ENCODE peak calls at places on chromosomes 4 and X, in nine cellular contexts. R is cardiac fibroblast, J is pancreas, W is astrocyte of the cerebellum, G is fibroblast of pulmonary artery, Z is choroid plexus epithelial cell, B is HCT116, U is transverse colon, P is adrenal gland. T is an unnamed sample.

GRCh38 chr4:145895056-145895455 is 43.6 kb downstream of the ZNF827 start:
- DNase-seq in R (no peak), J (no peak), W (no peak), G (no peak), Z (no peak), B (no peak), U (no peak), P (no peak), T (no peak)

GRCh38 chrX:40514376-40514775 is 66.4 kb upstream of the ATP6AP2 start:
- DNase-seq in R (no peak), J (no peak), W (no peak), G (no peak), Z (no peak), B (no peak), U (no peak), P (no peak), T (no peak)

GRCh38 chr4:114015444-114015899 is 36.0 kb upstream of the ARSJ start:
- DNase-seq in R (peak; percentile 97), J (no peak), W (peak; percentile 99), G (peak; percentile 100), Z (peak; percentile 96), B (peak; percentile 78), U (no peak), P (no peak), T (peak; percentile 95)

GRCh38 chr4:24279911-24280375 is 304.4 kb downstream of the DHX15 start:
- DNase-seq in R (no peak), J (no peak), W (no peak), G (no peak), Z (no peak), B (no peak), U (no peak), P (no peak), T (no peak)

GRCh38 chr4:140736669-140737343 is 19.4 kb downstream of the TBC1D9 start:
- DNase-seq in R (peak; percentile 46), J (no peak), W (no peak), G (no peak), Z (no peak), B (no peak), U (no peak), P (no peak), T (no peak)

GRCh38 chr4:33407496-33407895 is 2687.3 kb downstream of the PCDH7 start:
- DNase-seq in R (no peak), J (no peak), W (no peak), G (no peak), Z (no peak), B (no peak), U (no peak), P (no peak), T (no peak)

GRCh38 chr4:67539830-67540229 is 5.5 kb downstream of the CENPC start:
- DNase-seq in R (no peak), J (no peak), W (no peak), G (no peak), Z (no peak), B (no peak), U (no peak), P (no peak), T (no peak)

GRCh38 chr4:107037188-107037587 is 1.1 kb upstream of the DKK2 start:
- DNase-seq in R (peak; percentile 25), J (no peak), W (no peak), G (peak; percentile 42), Z (peak; percentile 42), B (no peak), U (peak; percentile 8), P (peak; percentile 14), T (no peak)

GRCh38 chr4:23171971-23172370 is 479.2 kb downstream of the GBA3 start:
- DNase-seq in R (no peak), J (no peak), W (no peak), G (peak; percentile 9), Z (no peak), B (no peak), U (no peak), P (no peak), T (no peak)

GRCh38 chr4:7254736-7255487 is 62.6 kb downstream of the SORCS2 start:
- DNase-seq in R (peak; percentile 3), J (no peak), W (no peak), G (peak; percentile 6), Z (peak; percentile 38), B (no peak), U (no peak), P (no peak), T (no peak)

GRCh38 chr4:101348367-101348827 is 1.1 kb upstream of the PPP3CA start:
- DNase-seq in R (no peak), J (no peak), W (no peak), G (no peak), Z (no peak), B (no peak), U (no peak), P (no peak), T (no peak)

GRCh38 chrX:74437530-74437929 is 16.2 kb downstream of the SLC16A2 start:
- DNase-seq in R (no peak), J (no peak), W (no peak), G (no peak), Z (no peak), B (no peak), U (no peak), P (no peak), T (no peak)

GRCh38 chrX:112043997-112044396 is 38.6 kb downstream of the TRPC5 start:
- DNase-seq in R (peak; percentile 0), J (no peak), W (no peak), G (peak; percentile 2), Z (peak; percentile 3), B (peak; percentile 12), U (no peak), P (no peak), T (no peak)

GRCh38 chr4:7194251-7195137 is 2.2 kb downstream of the SORCS2 start:
- DNase-seq in R (no peak), J (peak; percentile 16), W (no peak), G (peak; percentile 17), Z (peak; percentile 40), B (no peak), U (no peak), P (no peak), T (no peak)

GRCh38 chr4:112910109-112910736 is 139.2 kb upstream of the ANK2 start:
- DNase-seq in R (peak; percentile 89), J (no peak), W (peak; percentile 75), G (peak; percentile 84), Z (peak; percentile 71), B (no peak), U (no peak), P (no peak), T (no peak)

GRCh38 chr4:151992301-151992700 is 231.5 kb upstream of the GATB start:
- DNase-seq in R (no peak), J (no peak), W (no peak), G (no peak), Z (no peak), B (no peak), U (no peak), P (no peak), T (no peak)

GRCh38 chr4:128006592-128006991 is 41.4 kb downstream of the ABHD18 start:
- DNase-seq in R (peak; percentile 34), J (no peak), W (no peak), G (peak; percentile 41), Z (peak; percentile 59), B (no peak), U (no peak), P (no peak), T (no peak)

GRCh38 chr4:85391011-85391410 is 83.9 kb upstream of the ARHGAP24 start:
- DNase-seq in R (no peak), J (no peak), W (no peak), G (no peak), Z (no peak), B (no peak), U (no peak), P (no peak), T (no peak)

GRCh38 chr4:85393201-85393600 is 81.7 kb upstream of the ARHGAP24 start:
- DNase-seq in R (no peak), J (no peak), W (no peak), G (no peak), Z (no peak), B (no peak), U (no peak), P (no peak), T (no peak)

GRCh38 chr4:85391568-85392410 is 83.2 kb upstream of the ARHGAP24 start:
- DNase-seq in R (no peak), J (no peak), W (no peak), G (no peak), Z (no peak), B (no peak), U (no peak), P (no peak), T (no peak)
- H3K4me3 ChIP-seq in R (no peak overlapping the region), J (no peak overlapping the region), W (no peak overlapping the region), G (no peak overlapping the region), Z (no peak overlapping the region), B (no peak overlapping the region), U (no peak overlapping the region), P (no peak overlapping the region), T (no peak overlapping the region)

GRCh38 chr4:29867412-29867811 is 852.8 kb upstream of the PCDH7 start:
- DNase-seq in R (no peak), J (no peak), W (no peak), G (no peak), Z (no peak), B (no peak), U (no peak), P (no peak), T (no peak)
- TF ChIP-seq CTCF in R (no peak), J (no peak), W (no peak), G (no peak), Z (no peak), B (no peak), U (no peak), P (no peak), T (no peak)

GRCh38 chr4:175998782-175999181 is 66.9 kb upstream of the WDR17 start:
- DNase-seq in R (no peak), J (no peak), W (no peak), G (peak; percentile 1), Z (peak; percentile 4), B (peak; percentile 47), U (no peak), P (no peak), T (no peak)
- H3K4me3 ChIP-seq in R (no peak overlapping the region), J (no peak overlapping the region), W (no peak overlapping the region), G (no peak overlapping the region), Z (no peak overlapping the region), B (no peak overlapping the region), U (no peak overlapping the region), P (no peak overlapping the region), T (no peak overlapping the region)

GRCh38 chrX:43809463-43809862 is 72.8 kb downstream of the MAOB start:
- DNase-seq in R (peak; percentile 83), J (no peak), W (no peak), G (peak; percentile 83), Z (peak; percentile 18), B (no peak), U (no peak), P (no peak), T (no peak)

GRCh38 chrX:43817454-43817853 is 64.8 kb downstream of the MAOB start:
- DNase-seq in R (no peak), J (no peak), W (no peak), G (no peak), Z (no peak), B (no peak), U (no peak), P (no peak), T (no peak)

GRCh38 chrX:43815209-43815608 is 67.0 kb downstream of the MAOB start:
- DNase-seq in R (peak; percentile 37), J (no peak), W (no peak), G (peak; percentile 7), Z (no peak), B (no peak), U (no peak), P (no peak), T (no peak)

GRCh38 chrX:43813319-43813718 is 68.9 kb downstream of the MAOB start:
- DNase-seq in R (peak; percentile 6), J (no peak), W (no peak), G (no peak), Z (no peak), B (no peak), U (no peak), P (no peak), T (no peak)

GRCh38 chrX:43813898-43814297 is 68.4 kb downstream of the MAOB start:
- DNase-seq in R (no peak), J (no peak), W (no peak), G (peak; percentile 14), Z (peak; percentile 5), B (peak; percentile 10), U (no peak), P (no peak), T (no peak)
- TF ChIP-seq CTCF in R (no peak), J (no peak), W (peak; percentile 6), G (peak; percentile 9), Z (peak; percentile 17), B (peak; percentile 13), U (no peak), P (no peak), T (peak; percentile 17)